ENCODE peak calls at places on chromosomes 12 and 14, in four cellular contexts. D is HepG2, V is tibial nerve, F is K562. K is an unnamed sample.

GRCh38 chr12:76201316-76201715 is 116.8 kb upstream of the NAP1L1 start:
- DNase-seq in V (no peak), D (no peak), F (no peak), K (no peak)

GRCh38 chr12:2119266-2119665 is 66.5 kb downstream of the CACNA1C start:
- DNase-seq in V (no peak), D (no peak), F (no peak), K (no peak)

GRCh38 chr12:51262758-51263177 is 7.4 kb downstream of the SMAGP start:
- DNase-seq in F (peak; percentile 64), D (no peak), V (peak; percentile 25), K (peak; percentile 79)

GRCh38 chr12:80271770-80272169 is 172.3 kb upstream of the PTPRQ start:
- DNase-seq in V (no peak), D (no peak), F (no peak), K (no peak)

GRCh38 chr12:108301346-108301745 is 37.8 kb downstream of the CMKLR1 start:
- DNase-seq in D (no peak), V (no peak), F (no peak), K (no peak)

GRCh38 chr14:74649673-74650072 is 37.6 kb upstream of the LTBP2 start:
- DNase-seq in V (no peak), D (no peak), F (no peak), K (no peak)

GRCh38 chr12:39692258-39692853 is 72.8 kb upstream of the ABCD2 start:
- DNase-seq in D (no peak), V (no peak), F (no peak), K (no peak)

GRCh38 chr12:40691913-40692616 is at the start of gene CNTN1:
- DNase-seq in D (no peak), F (peak; percentile 1), V (peak; percentile 64), K (peak; percentile 24)

GRCh38 chr14:25049559-25050493 is at the start of gene STXBP6:
- DNase-seq in V (peak; percentile 15), D (peak; percentile 65), F (peak; percentile 17), K (peak; percentile 78)

GRCh38 chr14:22164616-22165015 is 424.4 kb downstream of the DAD1 start:
- DNase-seq in D (no peak), F (no peak), V (no peak), K (no peak)

GRCh38 chr14:22159968-22160367 is 429.1 kb downstream of the DAD1 start:
- DNase-seq in D (no peak), F (no peak), V (no peak), K (peak; percentile 19)

GRCh38 chr14:22158560-22158959 is 430.5 kb downstream of the DAD1 start:
- DNase-seq in F (no peak), V (no peak), D (no peak), K (no peak)

GRCh38 chr14:22159049-22159448 is 430.0 kb downstream of the DAD1 start:
- DNase-seq in D (no peak), F (no peak), V (no peak), K (no peak)

DNA sequence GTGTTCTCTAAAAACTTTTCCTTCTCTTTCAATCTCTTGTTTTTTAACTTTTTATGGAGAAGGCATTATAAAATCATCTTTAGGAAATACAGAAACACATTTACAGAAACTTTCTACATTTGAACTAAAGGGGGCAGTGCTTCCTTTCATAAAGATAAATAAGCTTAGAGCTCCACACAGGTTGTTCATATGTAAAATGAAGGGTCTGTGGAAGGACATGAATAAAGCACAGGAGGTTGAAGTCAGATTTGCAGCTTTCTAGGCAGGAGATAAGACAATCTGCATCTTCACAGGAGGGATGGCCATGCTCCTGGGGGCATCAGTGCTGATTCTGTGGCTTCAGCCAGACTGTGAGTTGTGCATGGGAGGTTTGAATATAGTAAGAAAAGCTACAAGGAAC is 426.0 kb downstream of the DAD1 start:
- DNase-seq in F (no peak), V (no peak), D (peak; percentile 43), K (no peak)
- H3K4me3 ChIP-seq in F (no peak overlapping the region), V (no peak overlapping the region), D (no peak overlapping the region), K (no peak overlapping the region)

GRCh38 chr12:73769337-73769736 is 768.3 kb upstream of the ATXN7L3B start:
- DNase-seq in V (no peak), D (peak; percentile 70), F (no peak), K (no peak)
- H3K27me3 ChIP-seq in V (no peaks in the 10 kb centered on the region), D (no peaks in the 10 kb centered on the region), F (no peaks in the 10 kb centered on the region), K (no peaks in the 10 kb centered on the region)

DNA sequence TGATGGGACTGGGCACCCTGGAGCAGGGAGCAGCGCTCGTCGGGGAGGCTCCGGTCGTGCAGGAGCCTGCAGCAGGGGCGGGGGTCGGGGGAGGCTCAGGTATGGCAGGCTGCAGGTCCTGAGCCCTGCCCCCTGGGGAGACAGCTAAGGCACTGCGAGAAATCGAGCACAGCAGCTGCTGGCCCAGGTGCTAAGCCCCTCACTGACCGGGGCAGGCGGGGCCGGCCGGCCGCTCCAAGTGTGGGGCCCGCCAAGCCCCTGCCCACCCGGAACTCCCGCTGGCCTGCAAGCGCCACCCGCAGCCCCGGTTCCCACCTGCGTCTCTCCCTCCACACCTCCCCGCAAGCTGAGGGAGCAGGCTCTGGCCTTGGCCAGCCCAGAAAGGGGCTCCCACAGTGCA is 326.8 kb upstream of the TMTC1 start:
- DNase-seq in D (no peak), V (no peak), F (no peak), K (no peak)
- TF ChIP-seq EP300 in D (no peak), V (no peak), F (no peak), K (no peak)

DNA sequence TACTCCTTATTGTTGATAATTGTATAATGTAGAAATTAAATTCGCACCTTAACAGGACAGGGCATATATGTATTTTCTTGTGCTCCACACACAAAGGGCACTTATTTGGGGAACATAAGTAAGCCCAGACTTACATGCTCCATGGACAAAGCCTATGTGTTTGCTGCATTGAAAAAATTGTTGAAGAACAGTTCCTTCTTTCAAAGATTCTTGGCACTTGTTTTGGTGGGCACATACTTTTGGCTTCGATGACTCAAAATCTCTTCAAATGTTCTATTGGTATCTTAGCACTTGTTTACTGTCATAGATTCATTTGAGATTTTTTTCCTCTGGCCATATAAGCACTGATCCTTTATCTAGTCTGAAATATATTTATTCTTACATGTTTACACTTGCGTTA is 1.4 kb upstream of the MAP4K5 start:
- DNase-seq in D (no peak), F (no peak), V (no peak), K (no peak)
- H3K4me3 ChIP-seq in D (no peak overlapping the region), F (no peak overlapping the region), V (peak overlapping the region; percentile 95), K (peak overlapping the region; percentile 97)

GRCh38 chr12:114443607-114444421 is 37.9 kb upstream of the TBX5 start:
- DNase-seq in V (no peak), F (no peak), D (no peak), K (no peak)
- H3K27me3 ChIP-seq in V (peaks cover 98% of the 10 kb centered on the region), F (peaks cover 34% of the 10 kb centered on the region), D (peaks cover 91% of the 10 kb centered on the region), K (peaks cover 100% of the 10 kb centered on the region)

GRCh38 chr14:77707724-77708408 is at the start of the genes ALKBH1 and SLIRP:
- DNase-seq in F (peak; percentile 88), V (peak; percentile 92), D (peak; percentile 81), K (peak; percentile 90)
- TF ChIP-seq EP300 in F (no peak), V (peak; percentile 94), D (no peak), K (peak; percentile 14)

K was measured in transverse colon.